ENCODE peak calls at places on chromosomes 5 and 9, in seven cellular contexts. P is HT1080; Y is LoVo; J is CD8-positive, alpha-beta T cell; D is neural crest cell; K is head of caudate nucleus; Z is posterior vena cava. E is an unnamed sample.

GRCh38 chr9:127176631-127177030 is 54.2 kb upstream of the ANGPTL2 start:
- DNase-seq in P (no peak), Y (no peak), J (no peak), D (no peak), K (peak; percentile 8), Z (peak; percentile 28), E (no peak)

GRCh38 chr5:112978836-112979235 is 2.2 kb downstream of the DCP2 start:
- DNase-seq in P (no peak), Y (no peak), J (no peak), D (no peak), K (no peak), Z (no peak), E (no peak)

GRCh38 chr5:141825836-141826560 is 52.2 kb downstream of the PCDH1 start:
- DNase-seq in P (no peak), Y (no peak), J (no peak), D (no peak), K (no peak), Z (no peak), E (peak; percentile 49)

GRCh38 chr5:74336286-74336685 is 304.2 kb downstream of the ENC1 start:
- DNase-seq in P (no peak), Y (no peak), J (no peak), D (peak; percentile 32), K (no peak), Z (no peak), E (no peak)

GRCh38 chr5:169861934-169862333 is 118.4 kb downstream of the INSYN2B start:
- DNase-seq in P (peak; percentile 27), Y (no peak), J (no peak), D (no peak), K (no peak), Z (no peak), E (no peak)

GRCh38 chr5:125536582-125536981 is 790.1 kb upstream of the ZNF608 start:
- DNase-seq in P (peak; percentile 3), Y (no peak), J (no peak), D (no peak), K (no peak), Z (no peak), E (no peak)

GRCh38 chr5:128774605-128775004 is 190.7 kb upstream of the SLC27A6 start:
- DNase-seq in P (peak; percentile 85), Y (peak; percentile 38), J (no peak), D (no peak), K (no peak), Z (no peak), E (no peak)

GRCh38 chr9:79652598-79652997 is 80.8 kb downstream of the TLE4 start:
- DNase-seq in P (peak; percentile 49), Y (no peak), J (no peak), D (no peak), K (no peak), Z (no peak), E (no peak)

GRCh38 chr5:134240421-134240962 is 14.6 kb upstream of the PPP2CA start:
- DNase-seq in P (no peak), Y (no peak), J (no peak), D (no peak), K (peak; percentile 62), Z (no peak), E (no peak)

GRCh38 chr9:134839441-134840125 is 41.0 kb upstream of the FCN2 start:
- DNase-seq in P (no peak), Y (no peak), J (no peak), D (no peak), K (no peak), Z (no peak), E (no peak)

GRCh38 chr5:132100672-132101261 is 27.2 kb downstream of the CSF2 start:
- DNase-seq in P (no peak), Y (no peak), J (no peak), D (no peak), K (no peak), Z (no peak), E (no peak)

GRCh38 chr5:135429326-135429725 is 17.8 kb downstream of the DCANP1 start:
- DNase-seq in P (no peak), Y (no peak), J (no peak), D (no peak), K (no peak), Z (peak; percentile 81), E (no peak)

GRCh38 chr5:31531543-31531887 is 378 bp downstream of the DROSHA start:
- DNase-seq in P (no peak), Y (peak; percentile 46), J (no peak), D (peak; percentile 8), K (peak; percentile 57), Z (no peak), E (no peak)

GRCh38 chr5:151780348-151780747 is 8.6 kb downstream of the G3BP1 start:
- DNase-seq in P (no peak), Y (no peak), J (no peak), D (no peak), K (no peak), Z (no peak), E (no peak)

GRCh38 chr5:175082866-175083590 is 358.6 kb downstream of the MSX2 start:
- DNase-seq in P (no peak), Y (no peak), J (no peak), D (no peak), K (no peak), Z (no peak), E (no peak)

GRCh38 chr5:147788023-147788422 is 5.5 kb upstream of the JAKMIP2 start:
- DNase-seq in P (no peak), Y (no peak), J (no peak), D (no peak), K (no peak), Z (no peak), E (no peak)

GRCh38 chr5:152164860-152165259 is 240.2 kb upstream of the GLRA1 start:
- DNase-seq in P (no peak), Y (no peak), J (no peak), D (no peak), K (no peak), Z (no peak), E (no peak)

GRCh38 chr5:141714542-141715303 is 32.7 kb upstream of the ARAP3 start:
- DNase-seq in P (peak; percentile 29), Y (peak; percentile 55), J (no peak), D (no peak), K (no peak), Z (no peak), E (no peak)

GRCh38 chr5:69295088-69295754 is 37.4 kb downstream of the CCDC125 start:
- DNase-seq in P (peak; percentile 78), Y (no peak), J (no peak), D (no peak), K (no peak), Z (no peak), E (no peak)

GRCh38 chr9:115291841-115292240 is 173.9 kb upstream of the TNC start:
- DNase-seq in P (no peak), Y (peak; percentile 69), J (no peak), D (no peak), K (no peak), Z (no peak), E (no peak)

E was measured in HuH-7.5.